ENCODE peak calls at places on chromosome 1, in six cellular contexts. A, F, W, R, X and E are unnamed samples. For H3K4me1, the result is how much of the 10 kb centered on the place peaks cover.

GRCh38 chr1:78760858-78761257 is 111.2 kb downstream of the IFI44 start:
- DNase-seq in A (no peak), R (no peak), X (no peak), F (no peak), W (peak), E (no peak)

GRCh38 chr1:107821340-107821739 is 143.6 kb downstream of the VAV3 start:
- DNase-seq in W (no peak), F (no peak), A (no peak), R (no peak), X (no peak), E (no peak)

GRCh38 chr1:67632811-67633478 is 52.1 kb upstream of the GADD45A start:
- DNase-seq in F (no peak), R (no peak), A (no peak), W (no peak), X (no peak), E (no peak)

GRCh38 chr1:204464174-204464573 is 30.4 kb downstream of the PIK3C2B start:
- DNase-seq in R (no peak), A (no peak), X (no peak), F (no peak), W (no peak), E (no peak)

GRCh38 chr1:155007253-155007828 is 4.7 kb downstream of the ZBTB7B start:
- DNase-seq in W (no peak), R (no peak), X (no peak), A (no peak), F (peak), E (peak)

GRCh38 chr1:51303751-51304196 is 26.6 kb downstream of the TTC39A start:
- DNase-seq in F (no peak), X (no peak), R (no peak), A (no peak), W (peak), E (peak)

GRCh38 chr1:116377564-116378529 is 4.8 kb downstream of the ATP1A1 start:
- DNase-seq in F (peak), X (peak), W (peak), A (no peak), R (peak), E (peak)

GRCh38 chr1:183124259-183124658 is 61.8 kb upstream of the LAMC2 start:
- DNase-seq in X (peak), F (no peak), A (no peak), W (no peak), R (no peak), E (no peak)

GRCh38 chr1:153928776-153929432 is 6.1 kb upstream of the GATAD2B start:
- DNase-seq in F (no peak), X (no peak), A (no peak), W (peak), R (no peak), E (no peak)

GRCh38 chr1:203557390-203557789 is 63.4 kb downstream of the OPTC start:
- DNase-seq in A (no peak), W (peak), X (no peak), R (no peak), F (peak), E (peak)

GRCh38 chr1:10615336-10615735 is 140.6 kb downstream of the PEX14 start:
- DNase-seq in X (no peak), A (no peak), W (no peak), R (no peak), F (no peak), E (no peak)

GRCh38 chr1:19273106-19273843 is 15.3 kb downstream of the AKR7A3 start:
- DNase-seq in W (no peak), R (no peak), X (no peak), A (no peak), F (no peak), E (no peak)

GRCh38 chr1:227749916-227750710 is 14.9 kb downstream of the SNAP47 start:
- DNase-seq in W (no peak), F (no peak), A (no peak), R (no peak), X (no peak), E (peak)

GRCh38 chr1:86419277-86419903 is 4.6 kb upstream of the CLCA2 start:
- DNase-seq in F (no peak), X (no peak), R (peak), W (no peak), A (no peak), E (no peak)

GRCh38 chr1:192807221-192807967 is 1.4 kb upstream of the RGS2 start:
- DNase-seq in R (no peak), A (no peak), F (no peak), W (peak), X (no peak), E (no peak)

GRCh38 chr1:94418664-94419655 is 771 bp downstream of the ABCD3 start:
- DNase-seq in X (peak), R (peak), A (no peak), W (peak), F (peak), E (peak)

GRCh38 chr1:223622132-223622842 is 43.2 kb downstream of the CAPN8 start:
- DNase-seq in X (no peak), F (no peak), A (no peak), W (no peak), R (no peak), E (no peak)

GRCh38 chr1:244603498-244603897 is 49.4 kb upstream of the DESI2 start:
- DNase-seq in F (no peak), R (no peak), A (no peak), X (no peak), W (peak), E (no peak)

GRCh38 chr1:183417691-183418491 is at the start of gene NMNAT2:
- DNase-seq in R (no peak), A (no peak), F (no peak), X (no peak), W (peak), E (peak)

GRCh38 chr1:237677979-237678378 is 212.7 kb downstream of the ZP4 start:
- DNase-seq in W (peak), F (no peak), X (no peak), A (no peak), R (no peak), E (no peak)

GRCh38 chr1:52927219-52928082 is at the start of gene SCP2:
- DNase-seq in X (peak), F (peak), W (peak), R (peak), A (no peak), E (peak)

GRCh38 chr1:69777933-69778332 is 210.2 kb downstream of the LRRC7 start:
- DNase-seq in F (no peak), W (no peak), R (no peak), A (no peak), X (no peak), E (no peak)

GRCh38 chr1:116878804-116879477 is 30.8 kb upstream of the PTGFRN start:
- DNase-seq in R (no peak), F (peak), W (peak), X (no peak), A (no peak), E (no peak)

GRCh38 chr1:51532853-51533252 is 13.8 kb upstream of the EPS15 start:
- DNase-seq in R (no peak), W (no peak), A (no peak), X (no peak), F (no peak), E (no peak)

GRCh38 chr1:94636625-94637024 is 95.1 kb upstream of the F3 start:
- DNase-seq in W (peak), X (no peak), A (no peak), F (no peak), R (peak), E (no peak)

GRCh38 chr1:46173361-46173856 is 1.5 kb upstream of the TSPAN1 start:
- DNase-seq in A (no peak), X (no peak), F (no peak), W (peak), R (no peak), E (no peak)

GRCh38 chr1:21126324-21126723 is 50.4 kb downstream of the EIF4G3 start:
- DNase-seq in X (no peak), A (no peak), F (no peak), W (no peak), R (no peak), E (no peak)

GRCh38 chr1:236051107-236051885 is 13.6 kb downstream of the NID1 start:
- DNase-seq in W (peak), A (no peak), F (no peak), X (no peak), R (no peak), E (no peak)

GRCh38 chr1:230643887-230644286 is 1.6 kb downstream of the COG2 start:
- DNase-seq in R (no peak), W (peak), F (no peak), A (no peak), X (no peak), E (no peak)

GRCh38 chr1:20660363-20661234 is 570 bp downstream of the DDOST start:
- DNase-seq in W (no peak), X (no peak), R (no peak), F (no peak), A (no peak), E (no peak)

GRCh38 chr1:54347955-54348699 is 58.1 kb downstream of the SSBP3 start:
- DNase-seq in R (no peak), A (no peak), W (no peak), F (peak), X (no peak), E (no peak)

GRCh38 chr1:157104598-157105293 is 5.1 kb upstream of the ETV3L start:
- DNase-seq in X (no peak), F (no peak), W (peak), R (no peak), A (no peak), E (no peak)

GRCh38 chr1:10623391-10624145 is 148.8 kb downstream of the PEX14 start:
- DNase-seq in F (no peak), X (no peak), W (no peak), A (no peak), R (no peak), E (no peak)

GRCh38 chr1:58660105-58660504 is 39.8 kb downstream of the MYSM1 start:
- DNase-seq in A (no peak), F (no peak), W (no peak), R (no peak), X (no peak), E (no peak)

GRCh38 chr1:34684246-34684645 is 70.6 kb upstream of the GJB5 start:
- DNase-seq in W (no peak), A (no peak), X (no peak), R (no peak), F (no peak), E (no peak)

GRCh38 chr1:196607940-196608339 is 300 bp downstream of the KCNT2 start:
- DNase-seq in F (no peak), X (no peak), R (no peak), A (no peak), W (no peak), E (no peak)

GRCh38 chr1:150567341-150567716 is 12.1 kb downstream of the MCL1 start:
- DNase-seq in W (peak), R (no peak), F (peak), A (no peak), X (peak), E (no peak)

GRCh38 chr1:150568567-150568966 is 10.8 kb downstream of the MCL1 start:
- DNase-seq in W (no peak), R (no peak), F (no peak), A (no peak), X (no peak), E (no peak)

GRCh38 chr1:150564051-150564991 is 15.1 kb downstream of the MCL1 start:
- DNase-seq in R (no peak), A (no peak), F (peak), W (no peak), X (no peak), E (no peak)

GRCh38 chr1:150567717-150568561 is 11.5 kb downstream of the MCL1 start:
- DNase-seq in W (peak), R (peak), F (peak), A (no peak), X (peak), E (peak)

GRCh38 chr1:150566589-150567340 is 12.6 kb downstream of the MCL1 start:
- DNase-seq in A (no peak), W (no peak), R (no peak), F (no peak), X (no peak), E (no peak)
- TF ChIP-seq POLR2A in A (no peak), W (peak), R (no peak), F (no peak), X (no peak), E (no peak)

GRCh38 chr1:99650021-99650420 is 4.1 kb downstream of the PALMD start:
- DNase-seq in W (no peak), F (peak), X (no peak), R (no peak), A (no peak), E (peak)

GRCh38 chr1:99650773-99651437 is 5.0 kb downstream of the PALMD start:
- DNase-seq in F (no peak), R (no peak), X (no peak), A (no peak), W (no peak), E (no peak)

GRCh38 chr1:99657213-99658030 is 11.5 kb downstream of the PALMD start:
- DNase-seq in X (no peak), F (no peak), R (no peak), W (no peak), A (no peak), E (no peak)

GRCh38 chr1:99656701-99657100 is 10.8 kb downstream of the PALMD start:
- DNase-seq in W (no peak), X (no peak), F (no peak), R (no peak), A (no peak), E (no peak)

GRCh38 chr1:99652881-99653281 is 7.0 kb downstream of the PALMD start:
- DNase-seq in F (no peak), X (no peak), A (no peak), W (no peak), R (no peak), E (no peak)
- H3K27ac ChIP-seq in F (peak), X (no peak), A (peak), W (no peak), R (no peak), E (no peak)

GRCh38 chr1:8815582-8816285 is 1.7 kb downstream of the RERE start:
- DNase-seq in X (no peak), W (no peak), F (no peak), A (no peak), R (no peak), E (no peak)

GRCh38 chr1:8818325-8818775 is 910 bp upstream of the RERE start:
- DNase-seq in W (peak), R (peak), A (no peak), F (peak), X (no peak), E (peak)

GRCh38 chr1:8817413-8818324 is at the start of gene RERE:
- DNase-seq in W (peak), F (peak), A (peak), R (peak), X (peak), E (peak)

GRCh38 chr1:8816306-8816705 is 1.1 kb downstream of the RERE start:
- DNase-seq in A (no peak), W (peak), F (no peak), R (no peak), X (no peak), E (no peak)

DNA sequence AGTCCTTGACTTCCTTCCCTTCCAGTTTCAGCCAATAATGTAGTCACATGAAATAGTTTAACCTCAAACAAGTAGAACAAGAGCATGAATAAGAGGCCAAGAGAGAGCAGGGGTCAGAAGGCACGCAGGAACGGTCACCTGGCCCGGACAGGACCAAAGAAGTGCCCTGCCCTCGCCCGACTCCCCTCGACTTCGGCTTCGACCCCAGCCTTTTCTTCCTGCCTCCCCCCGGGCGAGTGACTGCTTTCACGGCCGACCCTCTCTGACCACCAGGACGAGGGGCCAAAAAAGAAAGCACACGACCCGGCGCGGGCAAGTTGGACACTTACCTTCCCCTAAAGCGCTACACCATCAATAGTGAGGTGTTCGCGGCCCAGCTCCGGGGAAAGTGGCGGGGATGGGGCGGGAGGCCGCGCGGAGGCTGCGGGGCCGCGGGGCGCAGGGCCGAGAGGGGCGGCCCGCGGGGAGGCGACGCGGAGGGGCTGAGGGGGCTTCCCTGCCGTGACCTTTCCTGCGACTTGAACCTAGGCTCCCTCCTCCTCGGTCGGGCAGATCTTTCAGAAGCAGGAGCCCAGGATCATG is 518 bp downstream of the RERE start:
- DNase-seq in R (peak), X (peak), F (peak), A (no peak), W (no peak), E (peak)
- H3K4me1 ChIP-seq in R (half or more), X (under half), F (under half), A (half or more), W (under half), E (under half)

GRCh38 chr1:206506803-206507394 is 432 bp upstream of the RASSF5 start:
- DNase-seq in W (no peak), F (no peak), A (no peak), X (no peak), R (no peak), E (no peak)

GRCh38 chr1:206508956-206509355 is 1.6 kb downstream of the RASSF5 start:
- DNase-seq in W (peak), X (no peak), F (no peak), A (no peak), R (no peak), E (no peak)

GRCh38 chr1:206508130-206508884 is 976 bp downstream of the RASSF5 start:
- DNase-seq in W (no peak), X (no peak), R (no peak), F (no peak), A (no peak), E (no peak)

GRCh38 chr1:206506405-206506802 is 927 bp upstream of the RASSF5 start:
- DNase-seq in F (no peak), W (no peak), R (no peak), X (no peak), A (no peak), E (no peak)

GRCh38 chr1:206507395-206508129 is at the start of gene RASSF5:
- DNase-seq in R (peak), F (peak), A (peak), W (peak), X (peak), E (peak)
- TF ChIP-seq POLR2A in R (no peak), F (no peak), A (peak), W (peak), X (peak), E (peak)

GRCh38 chr1:28147264-28148094 is 29.0 kb downstream of the PTAFR start:
- DNase-seq in A (no peak), W (no peak), F (no peak), R (no peak), X (no peak), E (no peak)

GRCh38 chr1:28143496-28144202 is 32.8 kb downstream of the PTAFR start:
- DNase-seq in A (no peak), R (no peak), W (no peak), F (no peak), X (no peak), E (no peak)

GRCh38 chr1:28145728-28146127 is 30.8 kb downstream of the PTAFR start:
- DNase-seq in X (no peak), A (no peak), W (no peak), F (no peak), R (no peak), E (no peak)

GRCh38 chr1:28141685-28142084 is 34.8 kb downstream of the PTAFR start:
- DNase-seq in R (no peak), W (no peak), X (no peak), A (no peak), F (no peak), E (no peak)

GRCh38 chr1:28144203-28145135 is 32.0 kb downstream of the PTAFR start:
- DNase-seq in W (peak), F (no peak), X (no peak), A (no peak), R (no peak), E (peak)
- H3K27ac ChIP-seq in W (no peak), F (no peak), X (no peak), A (no peak), R (no peak), E (no peak)

GRCh38 chr1:2019571-2020309 is 595 bp downstream of the GABRD start:
- DNase-seq in F (no peak), R (no peak), A (no peak), W (no peak), X (no peak), E (no peak)

GRCh38 chr1:2016123-2016522 is 3.0 kb upstream of the GABRD start:
- DNase-seq in R (no peak), F (no peak), W (no peak), A (no peak), X (no peak), E (no peak)

GRCh38 chr1:2019162-2019542 is at the start of gene GABRD:
- DNase-seq in A (no peak), R (no peak), F (no peak), W (no peak), X (no peak), E (peak)

GRCh38 chr1:2020310-2020655 is 1.1 kb downstream of the GABRD start:
- DNase-seq in W (no peak), X (no peak), R (no peak), F (no peak), A (no peak), E (no peak)

DNA sequence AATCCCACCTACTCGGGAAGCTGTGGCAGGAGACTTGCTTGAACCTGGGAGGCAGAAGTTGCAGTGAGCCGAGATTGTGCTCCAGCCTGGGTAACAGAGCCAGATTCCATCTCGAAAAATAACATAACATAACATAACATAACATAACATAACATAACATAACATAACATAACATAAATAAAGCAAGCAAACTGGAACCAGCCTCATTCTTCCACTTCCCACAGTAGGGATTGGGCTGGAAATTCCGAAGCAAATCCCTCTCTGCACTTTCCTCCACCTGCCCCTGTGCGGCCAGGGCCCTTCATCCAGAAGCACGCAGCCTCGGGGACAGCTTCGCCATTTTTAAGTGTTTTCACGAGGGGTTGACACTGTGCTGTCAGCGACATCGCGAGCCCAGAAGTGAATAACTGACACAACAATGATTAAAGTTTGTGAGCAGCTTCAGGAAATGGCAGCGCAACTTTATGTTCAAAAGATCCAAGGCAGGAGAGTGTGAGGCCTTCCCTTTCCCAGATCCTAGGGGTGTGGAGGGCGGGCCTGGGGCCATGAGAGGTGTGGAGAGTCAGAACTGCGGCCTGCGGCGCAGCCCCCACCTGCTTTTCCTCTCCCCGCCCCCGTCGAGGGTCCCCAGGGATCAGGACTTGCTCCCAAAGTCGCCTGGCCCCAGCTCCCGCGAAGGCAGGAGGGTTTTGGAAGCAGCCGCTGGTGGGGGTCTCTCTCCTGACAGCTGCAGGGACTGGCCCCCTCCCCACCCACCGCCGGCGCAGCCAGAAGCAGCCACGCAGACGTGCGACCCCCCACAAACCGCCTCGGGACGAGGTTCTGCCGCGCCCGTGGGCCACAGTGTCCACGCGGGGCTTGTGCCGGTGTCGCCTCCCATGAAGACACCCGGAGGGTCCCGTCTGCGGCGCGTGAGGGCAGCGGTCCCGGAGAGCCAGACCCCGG is 656 bp upstream of the GABRD start:
- DNase-seq in F (no peak), X (no peak), R (no peak), W (no peak), A (no peak), E (no peak)
- H3K4me1 ChIP-seq in F (under half), X (under half), R (under half), W (under half), A (under half), E (under half)